ENCODE peak calls at places on chromosomes 2 and 18, in five cellular contexts. One of them, this sample, is unnamed.

GRCh38 chr2:98504386-98505109 is 59.9 kb downstream of the INPP4A start:
- DNase-seq in K562: no peak
- DNase-seq in A549: no peak
- DNase-seq in transverse colon: no peak
- DNase-seq in sigmoid colon: peak; percentile 55
- DNase-seq in this sample: no peak

GRCh38 chr2:117702098-117702497 is 112.4 kb upstream of the DDX18 start:
- DNase-seq in K562: no peak
- DNase-seq in A549: no peak
- DNase-seq in transverse colon: no peak
- DNase-seq in sigmoid colon: no peak
- DNase-seq in this sample: no peak

GRCh38 chr2:99365661-99366060 is 28.5 kb downstream of the EIF5B start:
- DNase-seq in K562: no peak
- DNase-seq in A549: no peak
- DNase-seq in transverse colon: no peak
- DNase-seq in sigmoid colon: no peak
- DNase-seq in this sample: no peak

GRCh38 chr2:226554726-226555125 is 244.9 kb downstream of the IRS1 start:
- DNase-seq in K562: no peak
- DNase-seq in A549: no peak
- DNase-seq in transverse colon: no peak
- DNase-seq in sigmoid colon: no peak
- DNase-seq in this sample: no peak

GRCh38 chr2:33570681-33571080 is 28.4 kb downstream of the FAM98A start:
- DNase-seq in K562: no peak
- DNase-seq in A549: no peak
- DNase-seq in transverse colon: no peak
- DNase-seq in sigmoid colon: no peak
- DNase-seq in this sample: no peak

GRCh38 chr2:7707723-7708122 is 790.5 kb downstream of the RNF144A start:
- DNase-seq in K562: no peak
- DNase-seq in A549: peak; percentile 8
- DNase-seq in transverse colon: no peak
- DNase-seq in sigmoid colon: no peak
- DNase-seq in this sample: no peak

GRCh38 chr2:206863721-206864120 is 75.6 kb upstream of the CPO start:
- DNase-seq in K562: no peak
- DNase-seq in A549: no peak
- DNase-seq in transverse colon: no peak
- DNase-seq in sigmoid colon: no peak
- DNase-seq in this sample: no peak

GRCh38 chr2:105712981-105713596 is 31.6 kb upstream of the NCK2 start:
- DNase-seq in K562: no peak
- DNase-seq in A549: no peak
- DNase-seq in transverse colon: no peak
- DNase-seq in sigmoid colon: no peak
- DNase-seq in this sample: peak; percentile 13

GRCh38 chr2:240575101-240575965 is 7.0 kb downstream of the RNPEPL1 start:
- DNase-seq in K562: no peak
- DNase-seq in A549: no peak
- DNase-seq in transverse colon: no peak
- DNase-seq in sigmoid colon: peak; percentile 58
- DNase-seq in this sample: no peak

GRCh38 chr18:50306944-50307343 is 19.5 kb upstream of the CXXC1 start:
- DNase-seq in K562: peak; percentile 12
- DNase-seq in A549: no peak
- DNase-seq in transverse colon: no peak
- DNase-seq in sigmoid colon: no peak
- DNase-seq in this sample: no peak

GRCh38 chr18:28112056-28112470 is 64.9 kb downstream of the CDH2 start:
- DNase-seq in K562: no peak
- DNase-seq in A549: no peak
- DNase-seq in transverse colon: no peak
- DNase-seq in sigmoid colon: no peak
- DNase-seq in this sample: no peak

GRCh38 chr2:111116843-111117665 is 3.7 kb upstream of the BCL2L11 start:
- DNase-seq in K562: peak; percentile 65
- DNase-seq in A549: peak; percentile 87
- DNase-seq in transverse colon: peak; percentile 85
- DNase-seq in sigmoid colon: peak; percentile 81
- DNase-seq in this sample: peak; percentile 52

GRCh38 chr2:239240480-239240881 is 160.3 kb downstream of the HDAC4 start:
- DNase-seq in K562: peak; percentile 38
- DNase-seq in A549: no peak
- DNase-seq in transverse colon: peak; percentile 40
- DNase-seq in sigmoid colon: peak; percentile 88
- DNase-seq in this sample: no peak

GRCh38 chr18:61727241-61727640 is 165.6 kb downstream of the RNF152 start:
- DNase-seq in K562: no peak
- DNase-seq in A549: no peak
- DNase-seq in transverse colon: no peak
- DNase-seq in sigmoid colon: no peak
- DNase-seq in this sample: no peak

GRCh38 chr18:59730896-59731295 is 33.7 kb upstream of the CCBE1 start:
- DNase-seq in K562: no peak
- DNase-seq in A549: no peak
- DNase-seq in transverse colon: no peak
- DNase-seq in sigmoid colon: no peak
- DNase-seq in this sample: no peak

GRCh38 chr2:10424916-10425505 is 23.1 kb downstream of the ODC1 start:
- DNase-seq in K562: no peak
- DNase-seq in A549: no peak
- DNase-seq in transverse colon: no peak
- DNase-seq in sigmoid colon: no peak
- DNase-seq in this sample: no peak

GRCh38 chr2:239247401-239248245 is 153.2 kb downstream of the HDAC4 start:
- DNase-seq in K562: no peak
- DNase-seq in A549: no peak
- DNase-seq in transverse colon: peak; percentile 8
- DNase-seq in sigmoid colon: peak; percentile 49
- DNase-seq in this sample: no peak

GRCh38 chr2:179071810-179072355 is 21.9 kb upstream of the CCDC141 start:
- DNase-seq in K562: no peak
- DNase-seq in A549: no peak
- DNase-seq in transverse colon: no peak
- DNase-seq in sigmoid colon: no peak
- DNase-seq in this sample: no peak

GRCh38 chr2:80073134-80073561 is 231.4 kb downstream of the LRRTM1 start:
- DNase-seq in K562: peak; percentile 58
- DNase-seq in A549: peak; percentile 4
- DNase-seq in transverse colon: peak; percentile 27
- DNase-seq in sigmoid colon: no peak
- DNase-seq in this sample: peak; percentile 23

GRCh38 chr2:142217804-142218203 is 87.0 kb upstream of the LRP1B start:
- DNase-seq in K562: no peak
- DNase-seq in A549: no peak
- DNase-seq in transverse colon: no peak
- DNase-seq in sigmoid colon: no peak
- DNase-seq in this sample: no peak

GRCh38 chr2:210269148-210269547 is 43.9 kb upstream of the ACADL start:
- DNase-seq in K562: no peak
- DNase-seq in A549: no peak
- DNase-seq in transverse colon: no peak
- DNase-seq in sigmoid colon: no peak
- DNase-seq in this sample: no peak

GRCh38 chr2:43426305-43427031 is 169.4 kb downstream of the THADA start:
- DNase-seq in K562: peak; percentile 82
- DNase-seq in A549: peak; percentile 88
- DNase-seq in transverse colon: peak; percentile 77
- DNase-seq in sigmoid colon: peak; percentile 76
- DNase-seq in this sample: peak; percentile 44

GRCh38 chr2:100640329-100641114 is 77.7 kb downstream of the PDCL3 start:
- DNase-seq in K562: no peak
- DNase-seq in A549: no peak
- DNase-seq in transverse colon: no peak
- DNase-seq in sigmoid colon: no peak
- DNase-seq in this sample: no peak

GRCh38 chr2:231043796-231044195 is 6.5 kb downstream of the C2orf72 start:
- DNase-seq in K562: no peak
- DNase-seq in A549: no peak
- DNase-seq in transverse colon: no peak
- DNase-seq in sigmoid colon: no peak
- DNase-seq in this sample: no peak

GRCh38 chr18:58838165-58838860 is 26.4 kb upstream of the ZNF532 start:
- DNase-seq in K562: no peak
- DNase-seq in A549: no peak
- DNase-seq in transverse colon: no peak
- DNase-seq in sigmoid colon: no peak
- DNase-seq in this sample: no peak

GRCh38 chr2:230790981-230791380 is 73.8 kb upstream of the ITM2C start:
- DNase-seq in K562: no peak
- DNase-seq in A549: no peak
- DNase-seq in transverse colon: no peak
- DNase-seq in sigmoid colon: no peak
- DNase-seq in this sample: no peak

GRCh38 chr2:134640494-134640893 is 78.3 kb downstream of the TMEM163 start:
- DNase-seq in K562: no peak
- DNase-seq in A549: no peak
- DNase-seq in transverse colon: no peak
- DNase-seq in sigmoid colon: no peak
- DNase-seq in this sample: no peak

GRCh38 chr18:61772293-61772848 is 120.4 kb downstream of the RNF152 start:
- DNase-seq in K562: no peak
- DNase-seq in A549: no peak
- DNase-seq in transverse colon: no peak
- DNase-seq in sigmoid colon: no peak
- DNase-seq in this sample: no peak

GRCh38 chr2:116160657-116161056 is 1653.8 kb upstream of the DDX18 start:
- DNase-seq in K562: no peak
- DNase-seq in A549: no peak
- DNase-seq in transverse colon: no peak
- DNase-seq in sigmoid colon: no peak
- DNase-seq in this sample: no peak

GRCh38 chr2:236538242-236538641 is 31.4 kb upstream of the ACKR3 start:
- DNase-seq in K562: no peak
- DNase-seq in A549: no peak
- DNase-seq in transverse colon: no peak
- DNase-seq in sigmoid colon: no peak
- DNase-seq in this sample: no peak

GRCh38 chr2:151520976-151521375 is 111.3 kb downstream of the RIF1 start:
- DNase-seq in K562: no peak
- DNase-seq in A549: no peak
- DNase-seq in transverse colon: no peak
- DNase-seq in sigmoid colon: no peak
- DNase-seq in this sample: no peak
- TF ChIP-seq EP300 in K562: no peak
- TF ChIP-seq EP300 in A549: no peak
- TF ChIP-seq EP300 in transverse colon: no peak
- TF ChIP-seq EP300 in sigmoid colon: no peak
- TF ChIP-seq EP300 in this sample: no peak

GRCh38 chr2:208415897-208416296 is 9.3 kb downstream of the PTH2R start:
- DNase-seq in K562: no peak
- DNase-seq in A549: no peak
- DNase-seq in transverse colon: no peak
- DNase-seq in sigmoid colon: no peak
- DNase-seq in this sample: no peak
- TF ChIP-seq EP300 in K562: no peak
- TF ChIP-seq EP300 in A549: no peak
- TF ChIP-seq EP300 in transverse colon: no peak
- TF ChIP-seq EP300 in sigmoid colon: no peak
- TF ChIP-seq EP300 in this sample: no peak

GRCh38 chr2:67948057-67948456 is 114.7 kb downstream of the C1D start:
- DNase-seq in K562: no peak
- DNase-seq in A549: no peak
- DNase-seq in transverse colon: no peak
- DNase-seq in sigmoid colon: no peak
- DNase-seq in this sample: no peak

GRCh38 chr2:67950018-67950417 is 112.8 kb downstream of the C1D start:
- DNase-seq in K562: no peak
- DNase-seq in A549: no peak
- DNase-seq in transverse colon: no peak
- DNase-seq in sigmoid colon: no peak
- DNase-seq in this sample: no peak

DNA sequence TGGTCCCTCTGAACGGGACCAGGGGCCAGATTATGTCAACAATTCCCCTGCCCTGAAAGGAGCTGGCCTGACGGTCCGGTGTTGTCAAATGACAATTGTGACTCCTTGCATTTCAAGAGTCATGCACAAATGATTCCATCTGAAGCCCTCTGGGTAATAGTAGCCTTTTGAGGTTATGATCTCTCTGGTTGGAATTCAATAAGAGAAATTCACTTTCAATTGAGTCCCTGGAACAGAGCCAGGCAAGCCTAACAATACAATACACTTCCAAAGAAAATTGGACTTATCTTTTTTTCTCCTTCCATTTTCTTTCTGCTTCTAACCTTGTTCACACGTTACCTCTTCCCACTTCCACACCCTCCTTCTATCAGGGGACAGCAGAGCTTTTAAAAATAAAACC is 116.8 kb downstream of the C1D start:
- DNase-seq in K562: no peak
- DNase-seq in A549: no peak
- DNase-seq in transverse colon: no peak
- DNase-seq in sigmoid colon: no peak
- DNase-seq in this sample: no peak
- TF ChIP-seq EP300 in K562: no peak
- TF ChIP-seq EP300 in A549: no peak
- TF ChIP-seq EP300 in transverse colon: no peak
- TF ChIP-seq EP300 in sigmoid colon: no peak
- TF ChIP-seq EP300 in this sample: no peak

GRCh38 chr2:39491653-39492052 is 54.6 kb upstream of the MAP4K3 start:
- DNase-seq in K562: no peak
- DNase-seq in A549: no peak
- DNase-seq in transverse colon: no peak
- DNase-seq in sigmoid colon: no peak
- DNase-seq in this sample: no peak

GRCh38 chr2:39494784-39495251 is 57.7 kb upstream of the MAP4K3 start:
- DNase-seq in K562: peak; percentile 30
- DNase-seq in A549: peak; percentile 64
- DNase-seq in transverse colon: no peak
- DNase-seq in sigmoid colon: no peak
- DNase-seq in this sample: no peak

GRCh38 chr2:39492701-39493100 is 55.6 kb upstream of the MAP4K3 start:
- DNase-seq in K562: no peak
- DNase-seq in A549: no peak
- DNase-seq in transverse colon: no peak
- DNase-seq in sigmoid colon: no peak
- DNase-seq in this sample: no peak

GRCh38 chr2:39490586-39490985 is 53.5 kb upstream of the MAP4K3 start:
- DNase-seq in K562: no peak
- DNase-seq in A549: no peak
- DNase-seq in transverse colon: no peak
- DNase-seq in sigmoid colon: no peak
- DNase-seq in this sample: no peak

DNA sequence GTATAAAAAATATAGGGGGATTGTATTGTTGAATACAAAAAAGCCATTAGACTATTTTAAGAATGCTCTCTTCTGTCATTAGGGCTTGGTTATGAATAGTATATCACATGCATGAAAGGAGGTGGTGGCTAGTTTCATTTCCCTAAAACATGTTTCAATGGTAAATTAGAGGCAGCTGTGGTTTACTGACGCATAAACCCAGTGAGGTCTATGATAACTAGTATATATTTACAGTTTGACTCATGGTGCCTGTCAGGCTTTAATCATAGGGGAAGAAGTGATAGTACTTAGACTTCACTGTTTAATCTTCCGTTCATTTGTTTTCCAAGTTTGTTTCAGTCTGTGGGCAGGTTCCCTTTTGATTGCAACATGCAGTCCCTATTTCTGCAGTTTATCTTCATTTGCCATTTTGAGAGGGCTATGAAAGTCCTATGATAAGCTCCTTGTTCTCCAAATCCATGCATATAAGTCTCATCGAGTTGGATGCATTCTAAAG is 55.1 kb upstream of the MAP4K3 start:
- DNase-seq in K562: peak; percentile 46
- DNase-seq in A549: peak; percentile 62
- DNase-seq in transverse colon: no peak
- DNase-seq in sigmoid colon: no peak
- DNase-seq in this sample: no peak
- TF ChIP-seq EP300 in K562: peak; percentile 25
- TF ChIP-seq EP300 in A549: peak; percentile 93
- TF ChIP-seq EP300 in transverse colon: no peak
- TF ChIP-seq EP300 in sigmoid colon: no peak
- TF ChIP-seq EP300 in this sample: peak; percentile 59

This sample was measured in tibial nerve.